ENCODE peak calls at places on chromosomes 7 and 10, in ten cellular contexts. Z is HFF-Myc; E is hippocampal formation; M is HEK293T; Y is natural killer cell treated with Interleukin-12 subunit alpha and Interleukin-12 subunit beta and Interleukin-15 and Interleukin-18, amount 100 ng/mL, for 72 hours; R is AG04450; U is T follicular helper cell; T is renal cortical epithelial cell; B is endothelial cell of umbilical vein; H is naive thymus-derived CD4-positive, alpha-beta T cell. I is an unnamed sample.

GRCh38 chr7:55527314-55527713 is 45.0 kb downstream of the VOPP1 start:
- DNase-seq in T (no peak), U (no peak), Y (no peak), E (no peak), B (no peak), Z (no peak), H (no peak), R (no peak), M (no peak), I (no peak)

GRCh38 chr7:103658055-103659010 is 212.3 kb upstream of the SLC26A5 start:
- DNase-seq in M (no peak), Y (no peak), B (no peak), Z (no peak), T (peak), U (no peak), E (no peak), H (no peak), R (no peak), I (no peak)

GRCh38 chr10:65234261-65234660 is 1691.6 kb upstream of the LRRTM3 start:
- DNase-seq in M (no peak), T (no peak), E (no peak), H (no peak), R (no peak), B (no peak), Y (no peak), Z (no peak), U (no peak), I (no peak)

GRCh38 chr10:132664407-132664806 is 121.5 kb downstream of the NKX6-2 start:
- DNase-seq in T (no peak), H (no peak), U (no peak), B (no peak), E (no peak), Z (no peak), R (no peak), Y (peak), M (no peak), I (no peak)

GRCh38 chr7:5630670-5631069 is 150.8 kb downstream of the RNF216 start:
- DNase-seq in Z (no peak), R (no peak), T (no peak), M (no peak), U (peak), B (no peak), E (no peak), H (no peak), Y (peak), I (no peak)

GRCh38 chr10:125115409-125115808 is 45.0 kb downstream of the CTBP2 start:
- DNase-seq in Z (no peak), E (no peak), U (no peak), B (no peak), M (no peak), R (no peak), H (no peak), Y (no peak), T (no peak), I (no peak)

GRCh38 chr10:80186364-80187012 is 18.8 kb downstream of the ANXA11 start:
- DNase-seq in Z (no peak), E (no peak), Y (no peak), T (no peak), U (no peak), R (no peak), M (no peak), H (peak), B (no peak), I (no peak)

GRCh38 chr10:129965418-129965793 is 1.3 kb upstream of the EBF3 start:
- DNase-seq in B (no peak), E (no peak), U (no peak), Z (no peak), T (no peak), M (no peak), Y (no peak), R (no peak), H (no peak), I (no peak)

GRCh38 chr10:62895058-62895457 is 78.9 kb upstream of the EGR2 start:
- DNase-seq in H (no peak), T (no peak), Y (no peak), B (no peak), Z (no peak), U (no peak), R (no peak), E (no peak), M (no peak), I (no peak)

GRCh38 chr10:95531041-95531809 is 29.9 kb downstream of the SORBS1 start:
- DNase-seq in M (no peak), B (peak), E (no peak), U (no peak), Z (no peak), Y (no peak), H (no peak), R (no peak), T (no peak), I (no peak)

GRCh38 chr10:124453965-124454610 is 4.3 kb upstream of the NKX1-2 start:
- DNase-seq in U (no peak), Z (no peak), E (no peak), T (no peak), M (no peak), R (no peak), H (no peak), Y (no peak), B (no peak), I (no peak)

GRCh38 chr7:134350682-134351081 is 34.0 kb upstream of the SLC35B4 start:
- DNase-seq in B (no peak), H (no peak), Y (no peak), M (no peak), E (no peak), T (peak), R (no peak), Z (no peak), U (no peak), I (no peak)

GRCh38 chr7:7867835-7868234 is 100.8 kb upstream of the GLCCI1 start:
- DNase-seq in M (no peak), B (no peak), U (no peak), E (no peak), Z (no peak), R (no peak), Y (no peak), T (no peak), H (no peak), I (no peak)

GRCh38 chr7:158413962-158414961 is 173.4 kb downstream of the PTPRN2 start:
- DNase-seq in R (no peak), Z (no peak), T (no peak), M (no peak), E (peak), Y (no peak), B (no peak), U (no peak), H (no peak), I (no peak)

GRCh38 chr10:29386347-29386999 is 97.6 kb downstream of the LYZL1 start:
- DNase-seq in U (no peak), H (peak), T (peak), R (no peak), M (peak), Y (no peak), E (peak), B (peak), Z (no peak), I (no peak)

I was measured in ureter.